ENCODE peak calls at places on chromosomes 5 and 9, in eight cellular contexts. C is ovary, Y is upper lobe of left lung, S is adrenal gland, A is K562, K is Peyer's patch, G is tibial nerve, P is IMR-90. L is an unnamed sample.
A peak's percentile ranks its signal among the peaks of the same experiment; 100 is the strongest.

GRCh38 chr5:105885266-105885665 is 1785.5 kb downstream of the EFNA5 start:
- DNase-seq in C (no peak), Y (no peak), S (no peak), A (no peak), K (no peak), G (no peak), P (peak; percentile 66), L (no peak)

GRCh38 chr9:123778232-123778902 is 151.6 kb downstream of the DENND1A start:
- DNase-seq in C (no peak), Y (no peak), S (no peak), A (no peak), K (no peak), G (no peak), P (no peak), L (no peak)

GRCh38 chr5:55223219-55223987 is 3.7 kb downstream of the MCIDAS start:
- DNase-seq in C (no peak), Y (no peak), S (no peak), A (no peak), K (no peak), G (no peak), P (no peak), L (no peak)

GRCh38 chr9:95907794-95908193 is 32.3 kb downstream of the ERCC6L2 start:
- DNase-seq in C (no peak), Y (no peak), S (no peak), A (no peak), K (no peak), G (no peak), P (no peak), L (no peak)

GRCh38 chr5:160064441-160064840 is 54.8 kb downstream of the PWWP2A start:
- DNase-seq in C (no peak), Y (no peak), S (peak; percentile 59), A (peak; percentile 47), K (no peak), G (no peak), P (no peak), L (no peak)

GRCh38 chr9:126763130-126763764 is 41.6 kb upstream of the ZBTB43 start:
- DNase-seq in C (no peak), Y (no peak), S (no peak), A (peak; percentile 47), K (no peak), G (no peak), P (no peak), L (no peak)

GRCh38 chr5:103840600-103840999 is 278.0 kb upstream of the NUDT12 start:
- DNase-seq in C (no peak), Y (no peak), S (peak; percentile 19), A (no peak), K (no peak), G (no peak), P (peak; percentile 19), L (no peak)

GRCh38 chr9:36765468-36766341 is 193.0 kb downstream of the MELK start:
- DNase-seq in C (peak; percentile 86), Y (peak; percentile 77), S (peak; percentile 65), A (peak; percentile 84), K (peak; percentile 88), G (peak; percentile 17), P (peak; percentile 35), L (peak; percentile 24)

GRCh38 chr5:77518304-77518703 is 26.2 kb upstream of the WDR41 start:
- DNase-seq in C (no peak), Y (no peak), S (no peak), A (peak; percentile 28), K (no peak), G (no peak), P (peak; percentile 2), L (no peak)

GRCh38 chr5:78326930-78327329 is 32.4 kb upstream of the AP3B1 start:
- DNase-seq in C (no peak), Y (no peak), S (no peak), A (no peak), K (no peak), G (no peak), P (no peak), L (no peak)

GRCh38 chr5:115551415-115551814 is 6.8 kb upstream of the FEM1C start:
- DNase-seq in C (no peak), Y (no peak), S (no peak), A (peak; percentile 61), K (no peak), G (no peak), P (no peak), L (no peak)

GRCh38 chr5:132812949-132813598 is at the start of gene SOWAHA:
- DNase-seq in C (peak; percentile 34), Y (no peak), S (no peak), A (no peak), K (no peak), G (no peak), P (no peak), L (no peak)

GRCh38 chr9:89361816-89362646 is 43.7 kb downstream of the SECISBP2 start:
- DNase-seq in C (no peak), Y (no peak), S (no peak), A (no peak), K (peak; percentile 14), G (no peak), P (no peak), L (no peak)
- H3K4me1 ChIP-seq in C (no peaks in the 10 kb centered on the region), Y (peaks cover 35% of the 10 kb centered on the region), S (no peaks in the 10 kb centered on the region), A (no peaks in the 10 kb centered on the region), K (no peaks in the 10 kb centered on the region), G (no peaks in the 10 kb centered on the region), P (no peaks in the 10 kb centered on the region), L (peaks cover 19% of the 10 kb centered on the region)

GRCh38 chr5:154858972-154859950 is 834 bp downstream of the CNOT8 start:
- DNase-seq in C (no peak), Y (no peak), S (no peak), A (peak; percentile 31), K (peak; percentile 17), G (no peak), P (no peak), L (no peak)
- TF ChIP-seq POLR2A in C (no peak), Y (no peak), S (peak; percentile 16), A (no peak), K (no peak), G (no peak), P (no peak), L (no peak)

DNA sequence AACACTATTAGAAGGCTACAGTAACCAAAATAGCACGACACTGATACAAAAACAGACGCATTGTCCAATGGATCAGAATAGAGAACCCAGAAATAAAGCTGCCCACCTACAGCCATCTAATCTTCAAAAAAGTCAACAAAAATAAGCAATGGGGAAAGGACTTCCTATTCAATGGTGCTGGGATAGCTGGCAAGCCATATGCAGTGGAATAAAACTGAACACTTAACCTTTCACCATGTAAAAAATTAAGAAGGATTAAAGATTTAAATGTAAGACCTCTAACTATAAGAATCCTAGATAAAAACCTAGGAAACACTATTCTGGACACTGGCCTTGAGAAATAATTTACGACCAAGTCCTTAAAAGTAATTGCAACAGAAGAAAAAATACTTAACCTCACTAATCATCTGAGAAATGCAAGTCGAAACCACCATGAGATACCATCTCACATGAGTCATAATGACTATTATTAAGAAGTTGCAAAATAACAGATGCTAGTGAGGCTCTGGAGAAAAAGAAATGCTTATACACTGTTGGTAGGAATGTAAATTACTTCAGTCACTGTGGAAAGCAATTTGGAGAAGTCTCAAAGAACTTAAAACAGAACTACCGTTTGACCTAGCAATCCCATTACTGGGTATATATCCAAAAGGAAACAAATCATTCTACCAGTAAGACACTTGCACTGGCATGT is 203.3 kb upstream of the CDH9 start:
- DNase-seq in C (no peak), Y (no peak), S (no peak), A (no peak), K (no peak), G (no peak), P (peak; percentile 97), L (no peak)
- TF ChIP-seq CTCF in C (no peak), Y (no peak), S (peak; percentile 42), A (no peak), K (no peak), G (no peak), P (peak; percentile 56), L (no peak)

DNA sequence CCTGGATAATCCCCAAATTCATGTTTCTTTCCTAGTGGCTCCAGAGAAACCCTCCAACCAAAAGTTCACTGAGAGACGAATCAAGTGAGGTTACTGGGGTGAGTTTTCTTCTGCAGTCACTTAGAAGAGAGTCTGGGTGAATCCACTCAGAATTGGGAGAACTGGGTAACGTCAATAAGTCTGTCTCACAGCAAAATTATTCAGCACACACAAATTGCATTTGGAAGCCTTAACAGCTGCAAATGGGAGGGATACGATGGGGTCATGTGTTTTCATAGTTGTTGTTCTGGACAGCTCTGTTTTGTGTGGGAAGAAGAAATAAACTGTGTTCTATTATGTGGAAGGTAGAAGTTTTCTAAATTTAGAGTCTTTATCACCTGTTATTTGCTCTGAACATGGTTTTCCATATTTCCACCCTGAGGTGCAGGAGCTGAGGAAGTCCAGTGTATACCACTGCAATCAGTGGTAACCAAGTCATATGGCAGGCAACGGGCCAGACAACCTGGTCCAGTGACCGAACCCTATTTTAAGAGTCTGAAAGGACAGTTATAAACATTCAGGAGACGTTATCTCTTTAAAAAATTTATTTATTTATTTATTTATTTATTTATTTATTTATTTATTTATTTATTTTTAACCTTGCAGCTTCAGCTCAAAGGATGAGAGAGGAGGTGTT is 21.9 kb downstream of the MARCHF3 start:
- DNase-seq in C (no peak), Y (no peak), S (no peak), A (no peak), K (no peak), G (no peak), P (no peak), L (no peak)
- H3K4me1 ChIP-seq in C (no peaks in the 10 kb centered on the region), Y (peaks cover 9% of the 10 kb centered on the region), S (peaks cover 4% of the 10 kb centered on the region), A (peaks cover 23% of the 10 kb centered on the region), K (no peaks in the 10 kb centered on the region), G (peaks cover 18% of the 10 kb centered on the region), P (peaks cover 4% of the 10 kb centered on the region), L (peaks cover 4% of the 10 kb centered on the region)

DNA sequence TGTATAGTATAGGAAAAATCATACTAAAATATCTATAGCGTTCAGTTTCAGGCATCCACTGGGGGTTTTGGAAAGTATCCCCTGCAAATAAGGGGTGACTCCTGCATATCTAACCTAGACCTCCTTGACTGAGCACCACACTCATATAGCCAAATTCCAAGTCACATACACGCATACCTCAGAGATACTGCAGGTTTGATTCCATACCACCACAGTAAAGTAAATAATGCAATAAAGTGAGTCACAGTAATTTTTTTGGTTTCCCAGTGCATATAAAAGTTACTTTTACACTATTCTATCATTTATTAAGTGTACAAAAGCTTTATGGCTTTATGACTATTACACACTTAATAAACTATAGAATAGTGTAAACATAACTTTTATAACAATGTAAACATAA is 151.3 kb downstream of the CCDC192 start:
- DNase-seq in C (no peak), Y (no peak), S (no peak), A (no peak), K (no peak), G (no peak), P (no peak), L (no peak)
- TF ChIP-seq POLR2A in C (no peak), Y (no peak), S (no peak), A (no peak), K (no peak), G (no peak), P (no peak), L (no peak)